ENCODE peak calls at places on chromosomes 4 and X, in six cellular contexts. F is K562, R is H1, S is HCT116, Y is HepG2, P is GM12878. H is an unnamed sample.
A peak's percentile ranks its signal among the peaks of the same experiment; 100 is the strongest.

GRCh38 chrX:50609796-50610195 is 139.2 kb upstream of the DGKK start:
- DNase-seq in F (no peak), R (no peak), S (no peak), Y (no peak), P (no peak), H (no peak)

GRCh38 chrX:50495616-50496015 is 25.0 kb upstream of the DGKK start:
- DNase-seq in F (no peak), R (no peak), S (no peak), Y (no peak), P (no peak), H (no peak)

GRCh38 chr4:5843573-5844239 is 49.2 kb downstream of the CRMP1 start:
- DNase-seq in F (no peak), R (no peak), S (no peak), Y (no peak), P (no peak), H (no peak)

GRCh38 chrX:48493890-48494364 is 14.9 kb upstream of the PORCN start:
- DNase-seq in F (peak; percentile 41), R (no peak), S (peak; percentile 38), Y (peak; percentile 55), P (no peak), H (peak; percentile 57)

GRCh38 chr4:53840643-53841042 is 223.8 kb downstream of the CHIC2 start:
- DNase-seq in F (no peak), R (no peak), S (no peak), Y (no peak), P (no peak), H (no peak)

GRCh38 chr4:65669981-65670330 is 333 bp downstream of the EPHA5 start:
- DNase-seq in F (no peak), R (no peak), S (no peak), Y (no peak), P (no peak), H (no peak)

GRCh38 chr4:16329132-16329796 is 103.0 kb upstream of the TAPT1 start:
- DNase-seq in F (no peak), R (no peak), S (no peak), Y (no peak), P (no peak), H (no peak)

GRCh38 chr4:5708829-5709680 is 696 bp upstream of the EVC2 start:
- DNase-seq in F (no peak), R (no peak), S (no peak), Y (no peak), P (no peak), H (no peak)

GRCh38 chrX:20067709-20068315 is 48.9 kb downstream of the MAP7D2 start:
- DNase-seq in F (no peak), R (no peak), S (peak; percentile 23), Y (no peak), P (no peak), H (no peak)

GRCh38 chr4:177308125-177308524 is 1.5 kb upstream of the NEIL3 start:
- DNase-seq in F (no peak), R (no peak), S (no peak), Y (peak; percentile 12), P (no peak), H (no peak)

GRCh38 chr4:128571747-128572146 is 237.8 kb upstream of the JADE1 start:
- DNase-seq in F (no peak), R (no peak), S (peak; percentile 13), Y (no peak), P (no peak), H (no peak)

GRCh38 chr4:44118971-44119680 is 329.5 kb downstream of the KCTD8 start:
- DNase-seq in F (no peak), R (no peak), S (no peak), Y (no peak), P (no peak), H (no peak)

GRCh38 chr4:123579961-123580360 is 183.4 kb downstream of the SPRY1 start:
- DNase-seq in F (no peak), R (no peak), S (no peak), Y (no peak), P (no peak), H (no peak)

GRCh38 chrX:154378799-154379568 is at the start of gene EMD:
- DNase-seq in F (peak; percentile 83), R (peak; percentile 93), S (peak; percentile 91), Y (peak; percentile 93), P (peak; percentile 87), H (peak; percentile 95)

GRCh38 chrX:134431894-134432293 is 28.1 kb upstream of the HPRT1 start:
- DNase-seq in F (no peak), R (no peak), S (no peak), Y (no peak), P (no peak), H (no peak)

GRCh38 chrX:93419642-93420041 is 253.7 kb downstream of the NAP1L3 start:
- DNase-seq in F (no peak), R (no peak), S (no peak), Y (no peak), P (no peak), H (no peak)

GRCh38 chr4:27009539-27009938 is 148.9 kb downstream of the STIM2 start:
- DNase-seq in F (no peak), R (no peak), S (no peak), Y (no peak), P (no peak), H (no peak)

GRCh38 chrX:48468693-48469691 is 1.1 kb downstream of the SLC38A5 start:
- DNase-seq in F (peak; percentile 44), R (no peak), S (no peak), Y (no peak), P (no peak), H (peak; percentile 48)

GRCh38 chrX:134747006-134747405 is 88.7 kb upstream of the PLAC1 start:
- DNase-seq in F (no peak), R (no peak), S (no peak), Y (no peak), P (no peak), H (no peak)

GRCh38 chr4:83284161-83285021 is at the start of gene COQ2:
- DNase-seq in F (peak; percentile 93), R (peak; percentile 79), S (peak; percentile 79), Y (peak; percentile 86), P (no peak), H (peak; percentile 94)

GRCh38 chr4:2338754-2339457 is 77.0 kb upstream of the MXD4 start:
- DNase-seq in F (no peak), R (no peak), S (no peak), Y (no peak), P (no peak), H (no peak)

GRCh38 chr4:8199594-8200301 is 658 bp downstream of the SH3TC1 start:
- DNase-seq in F (no peak), R (no peak), S (no peak), Y (no peak), P (no peak), H (no peak)
- TF ChIP-seq ATF3 in F (no peak), R (no peak), S (no peak), Y (no peak), P (no peak), H (no peak)

GRCh38 chrX:149286940-149287349 is 218.2 kb downstream of the IDS start:
- DNase-seq in F (peak; percentile 31), R (no peak), S (peak; percentile 12), Y (peak; percentile 11), P (peak; percentile 40), H (peak; percentile 28)
- TF ChIP-seq CTCF in F (peak; percentile 55), R (peak; percentile 52), S (peak; percentile 50), Y (peak; percentile 61), P (peak; percentile 73), H (peak; percentile 47)

GRCh38 chrX:23699636-23700194 is 32.4 kb downstream of the PRDX4 start:
- DNase-seq in F (peak; percentile 64), R (no peak), S (no peak), Y (no peak), P (no peak), H (peak; percentile 37)

GRCh38 chrX:23692166-23692565 is 24.9 kb downstream of the PRDX4 start:
- DNase-seq in F (no peak), R (no peak), S (no peak), Y (no peak), P (no peak), H (no peak)

DNA sequence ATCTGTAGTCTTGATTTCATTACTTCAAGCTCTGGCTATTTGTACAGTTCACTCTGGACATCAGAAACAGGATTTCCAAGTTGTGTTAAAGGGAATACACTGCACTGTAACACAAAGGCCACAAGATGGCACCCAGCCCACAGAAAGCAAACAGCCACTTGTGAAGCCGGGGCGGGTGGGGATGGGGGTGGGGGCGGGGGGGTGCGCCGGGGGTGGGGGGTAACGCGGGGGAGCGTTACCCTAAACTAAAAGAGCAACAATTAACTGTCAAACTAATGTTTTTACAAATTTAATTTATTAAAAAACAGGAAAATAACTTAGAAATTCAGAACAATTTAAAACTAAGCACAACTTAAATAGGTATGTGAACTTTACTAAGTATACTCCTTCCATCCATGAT is 27.3 kb downstream of the PRDX4 start:
- DNase-seq in F (peak; percentile 47), R (no peak), S (peak; percentile 21), Y (peak; percentile 39), P (peak; percentile 11), H (peak; percentile 18)
- TF ChIP-seq ATF3 in F (no peak), R (no peak), S (no peak), Y (no peak), P (no peak), H (no peak)

GRCh38 chr4:101229116-101229515 is 118.2 kb downstream of the PPP3CA start:
- DNase-seq in F (no peak), R (no peak), S (no peak), Y (no peak), P (no peak), H (no peak)

GRCh38 chr4:101236097-101236496 is 111.2 kb downstream of the PPP3CA start:
- DNase-seq in F (no peak), R (no peak), S (no peak), Y (no peak), P (no peak), H (no peak)

GRCh38 chr4:101227715-101228114 is 119.6 kb downstream of the PPP3CA start:
- DNase-seq in F (no peak), R (no peak), S (no peak), Y (no peak), P (no peak), H (no peak)

GRCh38 chr4:101232074-101232776 is 115.1 kb downstream of the PPP3CA start:
- DNase-seq in F (no peak), R (no peak), S (no peak), Y (no peak), P (no peak), H (no peak)

DNA sequence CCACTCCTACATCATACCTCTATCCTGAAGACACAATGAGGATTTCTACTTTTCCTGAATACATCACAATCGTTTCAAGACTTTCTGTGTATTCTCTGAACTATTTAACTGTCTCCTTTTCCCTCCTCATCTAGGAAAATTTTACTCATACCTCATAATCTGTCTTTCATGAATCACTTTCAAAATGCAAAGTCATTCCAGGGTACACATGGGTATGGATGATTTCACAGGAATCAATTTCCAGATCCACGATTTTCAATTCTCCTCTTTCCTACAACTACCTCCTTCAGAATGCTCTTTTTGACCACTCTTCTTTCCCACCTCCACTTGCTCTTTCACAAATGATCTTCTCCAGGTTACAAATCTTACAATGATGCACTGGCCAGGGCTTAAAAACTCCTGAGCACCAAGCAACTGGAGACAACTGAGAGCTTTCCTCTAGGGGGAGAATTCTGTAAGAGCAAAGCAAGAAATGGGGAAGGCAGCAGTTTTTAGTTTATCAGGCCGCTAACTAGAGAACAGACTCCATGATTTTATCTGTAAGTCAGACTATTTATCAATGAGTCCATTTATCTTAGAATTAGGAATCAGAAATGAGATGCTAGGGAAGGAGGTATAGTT is 116.4 kb downstream of the PPP3CA start:
- DNase-seq in F (no peak), R (no peak), S (no peak), Y (no peak), P (no peak), H (no peak)
- TF ChIP-seq CTCF in F (no peak), R (no peak), S (peak; percentile 27), Y (no peak), P (no peak), H (no peak)

GRCh38 chr4:150875367-150875766 is 139.7 kb downstream of the LRBA start:
- DNase-seq in F (no peak), R (no peak), S (no peak), Y (no peak), P (no peak), H (no peak)
- TF ChIP-seq ATF3 in F (no peak), R (no peak), S (no peak), Y (no peak), P (no peak), H (no peak)

H was measured in WTC11.